ENCODE peak calls at places on chromosomes 5 and 9, in six cellular contexts. D, V, J, F, L and R are unnamed samples.

GRCh38 chr9:130833324-130833990 is 1.6 kb upstream of the ABL1 start:
- DNase-seq in L (no peak), D (no peak), F (no peak), V (peak), J (no peak), R (no peak)

GRCh38 chr5:102119252-102119651 is 176.8 kb downstream of the SLCO4C1 start:
- DNase-seq in L (no peak), J (no peak), D (no peak), V (no peak), F (no peak), R (no peak)

GRCh38 chr5:154010660-154011059 is 28.1 kb downstream of the FAM114A2 start:
- DNase-seq in L (no peak), V (peak), J (no peak), F (no peak), D (no peak), R (no peak)

GRCh38 chr9:79583957-79584654 is 12.3 kb downstream of the TLE4 start:
- DNase-seq in F (no peak), D (peak), J (peak), V (no peak), L (no peak), R (no peak)

GRCh38 chr5:75265731-75266130 is 29.1 kb upstream of the ANKRD31 start:
- DNase-seq in J (no peak), F (no peak), V (peak), D (no peak), L (peak), R (peak)

GRCh38 chr9:77911928-77912327 is 119.7 kb downstream of the GNAQ start:
- DNase-seq in J (no peak), D (no peak), L (no peak), V (no peak), F (no peak), R (no peak)

GRCh38 chr9:137199411-137200121 is 975 bp downstream of the TPRN start:
- DNase-seq in F (no peak), D (no peak), V (peak), J (no peak), L (no peak), R (no peak)

GRCh38 chr5:172096184-172096941 is 89.9 kb upstream of the FBXW11 start:
- DNase-seq in F (no peak), V (no peak), D (no peak), J (no peak), L (no peak), R (no peak)

GRCh38 chr5:78610163-78610583 is 38.4 kb downstream of the LHFPL2 start:
- DNase-seq in D (no peak), V (peak), J (no peak), L (no peak), F (no peak), R (no peak)

GRCh38 chr9:16515879-16516289 is 354.6 kb downstream of the BNC2 start:
- DNase-seq in D (no peak), V (no peak), F (no peak), L (no peak), J (no peak), R (no peak)

GRCh38 chr5:146704949-146705665 is 173.4 kb downstream of the PPP2R2B start:
- DNase-seq in F (no peak), D (no peak), V (no peak), L (no peak), J (no peak), R (no peak)

GRCh38 chr9:73081979-73082657 is 69.5 kb upstream of the ANXA1 start:
- DNase-seq in F (no peak), V (peak), J (no peak), L (peak), D (no peak), R (no peak)

GRCh38 chr9:10704720-10705119 is 91.9 kb upstream of the PTPRD start:
- DNase-seq in F (no peak), J (no peak), D (no peak), L (no peak), V (no peak), R (no peak)

GRCh38 chr5:16160706-16161105 is 18.9 kb downstream of the MARCHF11 start:
- DNase-seq in L (peak), V (peak), F (no peak), J (no peak), D (no peak), R (peak)

GRCh38 chr5:79191457-79191856 is 44.5 kb upstream of the JMY start:
- DNase-seq in D (no peak), V (no peak), F (no peak), L (no peak), J (no peak), R (no peak)

GRCh38 chr9:136955943-136956335 is 3.9 kb downstream of the LCN12 start:
- DNase-seq in L (no peak), F (no peak), J (peak), D (no peak), V (no peak), R (no peak)

GRCh38 chr5:55187370-55187769 is 14.4 kb upstream of the CDC20B start:
- DNase-seq in L (peak), V (peak), J (no peak), F (no peak), D (no peak), R (no peak)

GRCh38 chr9:109886050-109886449 is 106.1 kb downstream of the PALM2AKAP2 start:
- DNase-seq in J (peak), D (no peak), L (no peak), V (no peak), F (no peak), R (no peak)

GRCh38 chr5:133363807-133364587 is 248.3 kb downstream of the FSTL4 start:
- DNase-seq in J (no peak), D (peak), F (no peak), V (no peak), L (no peak), R (no peak)

GRCh38 chr5:39363217-39363616 is 1.1 kb downstream of the C9 start:
- DNase-seq in F (no peak), J (no peak), V (no peak), L (no peak), D (no peak), R (no peak)

GRCh38 chr5:15885156-15885555 is 294.4 kb downstream of the MARCHF11 start:
- DNase-seq in F (no peak), V (no peak), L (no peak), D (no peak), J (no peak), R (no peak)

GRCh38 chr9:72065076-72065475 is 4.7 kb upstream of the C9orf57 start:
- DNase-seq in D (no peak), V (no peak), L (no peak), J (no peak), F (no peak), R (no peak)

GRCh38 chr9:109816490-109816889 is 36.5 kb downstream of the PALM2AKAP2 start:
- DNase-seq in L (peak), D (no peak), V (peak), J (no peak), F (no peak), R (peak)

GRCh38 chr9:84668204-84669007 is 1.1 kb upstream of the NTRK2 start:
- DNase-seq in J (peak), F (no peak), V (peak), L (peak), D (no peak), R (no peak)

GRCh38 chr5:76953551-76954382 is 922 bp downstream of the CRHBP start:
- DNase-seq in V (peak), L (no peak), F (no peak), D (no peak), J (no peak), R (no peak)

GRCh38 chr5:116176124-116176523 is 91.3 kb downstream of the COMMD10 start:
- DNase-seq in J (no peak), F (no peak), V (peak), L (peak), D (no peak), R (no peak)

GRCh38 chr5:180142824-180143610 is 66.0 kb downstream of the RASGEF1C start:
- DNase-seq in L (no peak), F (no peak), J (no peak), V (no peak), D (no peak), R (no peak)

GRCh38 chr5:1794896-1795290 is 4.7 kb downstream of the MRPL36 start:
- DNase-seq in J (peak), L (no peak), D (peak), V (no peak), F (no peak), R (no peak)

GRCh38 chr5:34012791-34013190 is 4.9 kb upstream of the AMACR start:
- DNase-seq in V (no peak), F (no peak), J (no peak), D (no peak), L (no peak), R (no peak)

GRCh38 chr5:154260224-154260859 is 69.8 kb downstream of the GALNT10 start:
- DNase-seq in J (no peak), V (no peak), D (no peak), F (no peak), L (no peak), R (no peak)

GRCh38 chr9:37776328-37776727 is 8.5 kb downstream of the EXOSC3 start:
- DNase-seq in J (no peak), V (peak), D (no peak), L (no peak), F (no peak), R (no peak)

GRCh38 chr5:11719888-11720481 is 184.3 kb downstream of the CTNND2 start:
- DNase-seq in V (peak), L (no peak), F (no peak), D (no peak), J (peak), R (no peak)